ENCODE peak calls at places on chromosomes 7 and 10, in nine cellular contexts. U is prostate gland, K is bronchial epithelial cell, L is AG09309, J is left ventricle myocardium inferior, Q is fibroblast of the aortic adventitia, W is lung, B is psoas muscle, P is fibroblast of lung. H is an unnamed sample.
A peak's percentile ranks its signal among the peaks of the same experiment; 100 is the strongest.

GRCh38 chr7:731440-732085 is 4.5 kb upstream of the PRKAR1B start:
- DNase-seq in J (no peak), L (no peak), K (no peak), W (no peak), U (no peak), P (no peak), Q (no peak), B (no peak), H (no peak)

GRCh38 chr10:110524179-110524863 is 26.6 kb downstream of the DUSP5 start:
- DNase-seq in L (no peak), P (no peak), J (no peak), Q (no peak), U (no peak), B (no peak), W (no peak), K (no peak), H (no peak)

GRCh38 chr7:91083855-91084644 is 180.2 kb upstream of the FZD1 start:
- DNase-seq in P (no peak), L (no peak), B (no peak), U (no peak), Q (no peak), K (no peak), J (peak; percentile 57), W (no peak), H (no peak)

GRCh38 chr10:75250934-75251333 is 15.2 kb upstream of the COMTD1 start:
- DNase-seq in B (no peak), P (no peak), Q (no peak), K (peak; percentile 91), J (no peak), U (no peak), L (no peak), W (no peak), H (no peak)

GRCh38 chr10:5988336-5988920 is 11.1 kb upstream of the IL15RA start:
- DNase-seq in J (no peak), B (no peak), P (no peak), U (no peak), K (no peak), W (no peak), L (no peak), Q (no peak), H (no peak)

GRCh38 chr10:49594594-49594993 is 15.5 kb upstream of the SLC18A3 start:
- DNase-seq in Q (peak; percentile 82), U (no peak), B (no peak), P (peak; percentile 51), L (no peak), W (peak; percentile 42), K (peak; percentile 50), J (no peak), H (peak; percentile 56)

GRCh38 chr10:71721313-71721712 is 1.7 kb upstream of the C10orf105 start:
- DNase-seq in B (no peak), L (no peak), P (no peak), Q (no peak), U (no peak), J (no peak), W (no peak), K (no peak), H (no peak)

GRCh38 chr10:29067161-29067560 is 221.7 kb upstream of the LYZL1 start:
- DNase-seq in K (peak; percentile 86), P (peak; percentile 67), B (no peak), J (no peak), L (peak; percentile 4), Q (peak; percentile 15), W (no peak), U (no peak), H (peak; percentile 11)

GRCh38 chr10:80158598-80159127 is 26.1 kb downstream of the PLAC9 start:
- DNase-seq in B (peak; percentile 90), Q (peak; percentile 99), U (peak; percentile 79), K (peak; percentile 92), W (peak; percentile 64), L (peak; percentile 97), J (peak; percentile 88), P (peak; percentile 98), H (peak; percentile 99)

GRCh38 chr7:107660381-107661080 is at the start of gene SLC26A4:
- DNase-seq in L (no peak), K (no peak), Q (no peak), U (no peak), J (no peak), B (peak; percentile 11), W (no peak), P (no peak), H (no peak)

GRCh38 chr7:28172976-28173375 is 7.6 kb downstream of the JAZF1 start:
- DNase-seq in L (no peak), Q (no peak), B (no peak), K (no peak), P (no peak), U (no peak), W (no peak), J (no peak), H (no peak)

GRCh38 chr10:95784279-95784913 is 28.4 kb downstream of the ENTPD1 start:
- DNase-seq in W (no peak), L (no peak), P (no peak), Q (no peak), U (no peak), B (no peak), K (no peak), J (no peak), H (no peak)
- H3K4me3 ChIP-seq in W (no peak overlapping the region), L (no peak overlapping the region), P (no peak overlapping the region), Q (no peak overlapping the region), U (no peak overlapping the region), B (no peak overlapping the region), K (no peak overlapping the region), J (no peak overlapping the region), H (no peak overlapping the region)

GRCh38 chr7:105990726-105991465 is 27.8 kb downstream of the CDHR3 start:
- DNase-seq in P (peak; percentile 2), W (no peak), K (no peak), L (no peak), U (no peak), Q (peak; percentile 65), B (no peak), J (no peak), H (no peak)
- TF ChIP-seq CTCF in P (no peak), W (no peak), K (no peak), L (no peak), U (no peak), Q (peak; percentile 16), B (no peak), J (no peak), H (peak; percentile 29)

DNA sequence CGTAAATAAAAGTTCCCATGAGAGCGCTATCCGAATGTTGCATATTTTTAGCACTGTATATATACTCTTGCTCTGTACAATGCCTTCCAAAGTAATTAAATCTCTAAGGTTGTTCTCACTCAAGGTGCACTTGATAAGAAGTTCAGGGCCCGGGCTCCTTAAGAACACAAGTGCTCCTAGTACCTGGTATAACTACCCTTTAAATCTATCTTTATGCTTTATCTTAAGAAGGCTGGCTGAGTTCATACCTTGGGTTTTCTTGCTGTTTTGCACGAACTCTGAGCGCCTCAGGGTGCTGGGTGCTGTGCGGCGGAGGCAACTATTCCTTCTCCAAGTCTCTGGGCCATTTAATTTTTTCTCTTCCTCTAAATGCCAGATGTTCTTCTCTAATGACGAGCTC is 80.4 kb downstream of the DNMBP start:
- DNase-seq in B (no peak), J (no peak), K (no peak), Q (no peak), P (no peak), W (no peak), L (no peak), U (no peak), H (no peak)
- H3K4me3 ChIP-seq in B (no peak overlapping the region), J (no peak overlapping the region), K (no peak overlapping the region), Q (no peak overlapping the region), P (no peak overlapping the region), W (no peak overlapping the region), L (no peak overlapping the region), U (no peak overlapping the region), H (no peak overlapping the region)

GRCh38 chr10:133351408-133352318 is 4.5 kb downstream of the PRAP1 start:
- DNase-seq in L (no peak), Q (no peak), W (no peak), K (no peak), B (no peak), P (no peak), U (no peak), J (peak; percentile 12), H (no peak)
- TF ChIP-seq CTCF in L (no peak), Q (no peak), W (no peak), K (no peak), B (no peak), P (no peak), U (no peak), J (no peak), H (no peak)

DNA sequence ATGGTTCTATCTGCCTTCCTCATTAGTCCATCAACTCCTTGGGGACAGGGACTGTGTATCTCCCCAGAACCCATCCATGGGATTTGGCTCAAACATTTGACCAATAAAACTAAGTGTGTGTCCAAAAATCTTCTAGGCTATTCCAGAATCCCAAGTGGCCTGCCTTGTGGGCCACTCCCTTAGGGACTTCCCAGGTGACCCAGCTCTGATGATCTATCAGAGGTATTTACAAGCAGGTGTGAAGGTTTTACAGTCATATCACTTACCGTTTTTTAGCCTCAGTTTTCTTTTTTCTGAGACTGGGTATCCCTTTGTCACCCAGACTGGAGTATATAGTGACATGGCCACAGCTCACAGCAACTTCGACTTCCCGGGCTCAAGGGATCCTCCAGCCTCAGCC is 64.4 kb downstream of the PIP4K2A start:
- DNase-seq in J (no peak), U (no peak), K (no peak), P (no peak), W (no peak), Q (no peak), B (no peak), L (no peak), H (no peak)
- H3K4me3 ChIP-seq in J (no peak overlapping the region), U (no peak overlapping the region), K (no peak overlapping the region), P (no peak overlapping the region), W (no peak overlapping the region), Q (no peak overlapping the region), B (no peak overlapping the region), L (no peak overlapping the region), H (no peak overlapping the region)

H was measured in astrocyte of the cerebellum.